ENCODE peak calls at places on chromosomes 11 and 22, in six cellular contexts. I is thoracic aorta; X is NCI-H1092 treated with DMSO at 0.1 percent for 48 hours; L is skeletal muscle cell; Z is putamen; M is effector CD8-positive, alpha-beta T cell. T is an unnamed sample.

GRCh38 chr11:7872913-7873312 is 58.2 kb downstream of the OR10A6 start:
- DNase-seq in L (no peak), X (no peak), M (no peak), Z (no peak), I (no peak), T (no peak)

GRCh38 chr22:27278986-27279385 is 522.6 kb downstream of the MN1 start:
- DNase-seq in L (no peak), X (no peak), Z (no peak), M (no peak), I (no peak), T (no peak)

GRCh38 chr11:65410936-65411680 is 11.5 kb upstream of the NEAT1 start:
- DNase-seq in Z (no peak), I (no peak), X (no peak), L (no peak), M (no peak), T (no peak)

GRCh38 chr22:46579751-46580449 is 40.3 kb upstream of the GRAMD4 start:
- DNase-seq in M (no peak), L (no peak), Z (no peak), I (peak; percentile 0), X (no peak), T (no peak)

GRCh38 chr11:45537617-45538016 is 127.8 kb downstream of the CHST1 start:
- DNase-seq in L (no peak), Z (no peak), X (no peak), M (no peak), I (no peak), T (no peak)

GRCh38 chr22:20866716-20867115 is 7.9 kb downstream of the SNAP29 start:
- DNase-seq in L (no peak), Z (no peak), M (no peak), X (no peak), I (no peak), T (no peak)

GRCh38 chr11:104343578-104343977 is 179.6 kb upstream of the PDGFD start:
- DNase-seq in L (no peak), I (no peak), Z (no peak), X (peak; percentile 39), M (no peak), T (no peak)

GRCh38 chr11:103730151-103730940 is 306.1 kb upstream of the DDI1 start:
- DNase-seq in M (no peak), Z (no peak), L (no peak), X (no peak), I (no peak), T (no peak)

GRCh38 chr11:119700536-119701346 is 28.3 kb downstream of the NECTIN1 start:
- DNase-seq in L (no peak), I (no peak), Z (no peak), X (no peak), M (no peak), T (peak; percentile 66)

GRCh38 chr11:44559207-44559943 is 6.1 kb upstream of the CD82 start:
- DNase-seq in Z (no peak), I (no peak), M (no peak), L (no peak), X (no peak), T (peak; percentile 94)

GRCh38 chr11:47725445-47726442 is 10.6 kb upstream of the AGBL2 start:
- DNase-seq in I (no peak), L (no peak), X (no peak), M (no peak), Z (no peak), T (peak; percentile 5)

GRCh38 chr22:41915783-41916493 is 1.1 kb upstream of the SHISA8 start:
- DNase-seq in M (no peak), Z (no peak), X (no peak), I (no peak), L (no peak), T (no peak)

GRCh38 chr11:37313266-37313665 is 715.2 kb upstream of the RAG2 start:
- DNase-seq in X (no peak), M (no peak), L (no peak), I (no peak), Z (no peak), T (no peak)

GRCh38 chr11:65100674-65101350 is 4.8 kb downstream of the VPS51 start:
- DNase-seq in L (no peak), I (no peak), Z (no peak), M (no peak), X (no peak), T (no peak)

GRCh38 chr11:35598254-35599125 is 19.8 kb upstream of the FJX1 start:
- DNase-seq in Z (no peak), I (no peak), M (no peak), X (no peak), L (no peak), T (no peak)

GRCh38 chr11:85685131-85685819 is 720 bp downstream of the CCDC89 start:
- DNase-seq in I (no peak), Z (no peak), L (peak; percentile 36), M (no peak), X (no peak), T (no peak)

GRCh38 chr11:69211540-69212120 is 55.9 kb downstream of the SMIM38 start:
- DNase-seq in L (no peak), I (no peak), X (no peak), Z (peak; percentile 2), M (no peak), T (no peak)

GRCh38 chr11:36469063-36469462 is 41.0 kb downstream of the TRAF6 start:
- DNase-seq in M (no peak), I (no peak), L (no peak), Z (no peak), X (no peak), T (no peak)

GRCh38 chr11:132106336-132106982 is 736.0 kb downstream of the NTM start:
- DNase-seq in X (peak; percentile 88), Z (peak; percentile 39), L (no peak), M (no peak), I (no peak), T (no peak)

GRCh38 chr11:134331565-134332188 is at the start of gene GLB1L2:
- DNase-seq in X (peak; percentile 82), I (no peak), Z (peak; percentile 76), L (no peak), M (peak; percentile 78), T (peak; percentile 46)

GRCh38 chr11:125262194-125262824 is 97.8 kb downstream of the PKNOX2 start:
- DNase-seq in L (no peak), I (no peak), X (peak; percentile 39), M (no peak), Z (no peak), T (no peak)

GRCh38 chr11:14148653-14149273 is 186.2 kb downstream of the SPON1 start:
- DNase-seq in I (no peak), M (no peak), L (no peak), Z (peak; percentile 4), X (peak; percentile 40), T (no peak)

GRCh38 chr11:45964911-45965389 is 42.5 kb downstream of the LARGE2 start:
- DNase-seq in X (peak; percentile 80), I (no peak), Z (peak; percentile 66), L (no peak), M (peak; percentile 28), T (peak; percentile 67)

GRCh38 chr11:32420937-32421532 is 14.3 kb downstream of the WT1 start:
- DNase-seq in L (no peak), I (no peak), Z (no peak), X (no peak), M (no peak), T (peak; percentile 89)

GRCh38 chr11:71563401-71563800 is 2.0 kb upstream of the KRTAP5-10 start:
- DNase-seq in I (no peak), L (peak; percentile 14), X (peak; percentile 12), Z (no peak), M (no peak), T (peak; percentile 62)

GRCh38 chr11:113778111-113778910 is 1.3 kb upstream of the CLDN25 start:
- DNase-seq in M (no peak), Z (peak; percentile 65), I (no peak), L (no peak), X (peak; percentile 22), T (peak; percentile 9)

GRCh38 chr11:96185220-96185768 is 157.7 kb downstream of the MAML2 start:
- DNase-seq in X (no peak), M (no peak), Z (no peak), I (no peak), L (no peak), T (no peak)

GRCh38 chr11:131910491-131911387 is 540.3 kb downstream of the NTM start:
- DNase-seq in I (no peak), M (no peak), X (peak; percentile 35), Z (no peak), L (no peak), T (no peak)

GRCh38 chr22:27105142-27106025 is 448.0 kb downstream of the MIAT start:
- DNase-seq in I (peak; percentile 60), Z (no peak), X (no peak), M (no peak), L (peak; percentile 74), T (peak; percentile 34)

GRCh38 chr22:20249797-20250354 is 18.2 kb downstream of the RTN4R start:
- DNase-seq in L (peak; percentile 39), X (peak; percentile 83), I (no peak), M (no peak), Z (no peak), T (no peak)

GRCh38 chr22:18113680-18114394 is 3.2 kb downstream of the TUBA8 start:
- DNase-seq in Z (no peak), L (no peak), I (no peak), M (no peak), X (no peak), T (peak; percentile 92)

GRCh38 chr11:117099681-117100080 is 1.5 kb upstream of the SIK3 start:
- DNase-seq in M (no peak), Z (no peak), X (no peak), I (no peak), L (no peak), T (no peak)

GRCh38 chr22:44365196-44365802 is 52.5 kb upstream of the SHISAL1 start:
- DNase-seq in L (no peak), I (no peak), Z (no peak), M (no peak), X (no peak), T (no peak)

GRCh38 chr22:30036656-30037055 is 43.6 kb upstream of the HORMAD2 start:
- DNase-seq in Z (no peak), L (no peak), M (no peak), X (no peak), I (no peak), T (no peak)